ENCODE peak calls at places on chromosome 2, in eight cellular contexts. D, R, S, L, E, N, C and X are unnamed samples.

GRCh38 chr2:109212836-109213563 is 84.0 kb downstream of the SH3RF3 start:
- DNase-seq in S (no peak), N (no peak), L (no peak), R (peak; percentile 44), C (no peak), D (no peak), E (no peak), X (no peak)

GRCh38 chr2:70340921-70341765 is 39.3 kb upstream of the FAM136A start:
- DNase-seq in C (no peak), D (peak; percentile 15), E (no peak), L (no peak), R (no peak), S (no peak), N (peak; percentile 9), X (no peak)

GRCh38 chr2:210072922-210073509 is 70.6 kb downstream of the RPE start:
- DNase-seq in E (no peak), N (no peak), D (peak; percentile 8), R (no peak), L (no peak), C (no peak), S (no peak), X (no peak)

GRCh38 chr2:85019121-85019520 is 48.2 kb downstream of the KCMF1 start:
- DNase-seq in C (no peak), L (no peak), S (no peak), R (no peak), E (no peak), D (no peak), N (no peak), X (no peak)

GRCh38 chr2:22970284-22970975 is 414.5 kb upstream of the KLHL29 start:
- DNase-seq in R (no peak), S (no peak), E (no peak), L (no peak), N (no peak), D (no peak), C (no peak), X (no peak)

GRCh38 chr2:190864375-190864774 is 16.2 kb upstream of the GLS start:
- DNase-seq in C (no peak), S (no peak), N (no peak), E (no peak), R (no peak), L (no peak), D (no peak), X (no peak)

GRCh38 chr2:180742809-180743208 is 237.6 kb upstream of the UBE2E3 start:
- DNase-seq in R (no peak), D (no peak), E (no peak), C (no peak), L (no peak), S (no peak), N (no peak), X (no peak)

GRCh38 chr2:175461839-175462238 is 280.3 kb upstream of the ATP5MC3 start:
- DNase-seq in D (no peak), C (no peak), R (no peak), E (no peak), L (no peak), S (no peak), N (no peak), X (no peak)

GRCh38 chr2:150042844-150043503 is 444.5 kb downstream of the RND3 start:
- DNase-seq in R (no peak), N (no peak), E (no peak), S (no peak), L (no peak), C (no peak), D (no peak), X (no peak)

GRCh38 chr2:156430978-156431358 is 5.2 kb upstream of the GPD2 start:
- DNase-seq in E (no peak), N (no peak), S (no peak), C (no peak), R (no peak), D (no peak), L (no peak), X (no peak)

GRCh38 chr2:71524476-71524875 is 71.1 kb downstream of the DYSF start:
- DNase-seq in L (no peak), E (no peak), S (no peak), N (no peak), D (no peak), R (no peak), C (no peak), X (peak; percentile 31)

GRCh38 chr2:239732666-239733010 is 292.5 kb downstream of the NDUFA10 start:
- DNase-seq in S (no peak), N (no peak), L (peak; percentile 29), E (peak; percentile 6), C (no peak), R (no peak), D (no peak), X (no peak)

GRCh38 chr2:96265840-96266569 is at the start of the genes CIAO1 and TMEM127:
- DNase-seq in N (peak; percentile 98), S (peak; percentile 99), R (peak; percentile 100), C (peak; percentile 94), D (peak; percentile 98), E (peak; percentile 99), L (peak; percentile 98), X (peak; percentile 99)

GRCh38 chr2:96265349-96265839 is 403 bp downstream of the TMEM127 start:
- DNase-seq in R (no peak), D (no peak), E (no peak), S (peak; percentile 36), L (no peak), N (peak; percentile 72), C (peak; percentile 23), X (peak; percentile 52)

GRCh38 chr2:96264656-96265348 is 995 bp downstream of the TMEM127 start:
- DNase-seq in L (no peak), D (no peak), S (no peak), E (peak; percentile 59), C (no peak), N (peak; percentile 36), R (no peak), X (no peak)

GRCh38 chr2:96262306-96262705 is 3.5 kb downstream of the TMEM127 start:
- DNase-seq in C (no peak), D (no peak), S (no peak), N (no peak), L (no peak), R (no peak), E (no peak), X (no peak)

GRCh38 chr2:96264086-96264485 is 1.7 kb downstream of the TMEM127 start:
- DNase-seq in E (no peak), D (no peak), N (no peak), L (no peak), C (no peak), R (no peak), S (no peak), X (no peak)
- H3K4me3 ChIP-seq in E (no peak overlapping the region), D (peak overlapping the region; percentile 97), N (peak overlapping the region; percentile 97), L (peak overlapping the region; percentile 95), C (peak overlapping the region; percentile 9), R (peak overlapping the region; percentile 93), S (peak overlapping the region; percentile 96), X (peak overlapping the region; percentile 70)

GRCh38 chr2:223822818-223823217 is 14.6 kb downstream of the AP1S3 start:
- DNase-seq in L (no peak), S (no peak), C (no peak), D (no peak), R (no peak), N (no peak), E (no peak), X (no peak)

GRCh38 chr2:223824301-223824700 is 13.1 kb downstream of the AP1S3 start:
- DNase-seq in D (no peak), L (no peak), N (no peak), R (no peak), S (no peak), C (no peak), E (no peak), X (no peak)

GRCh38 chr2:223829128-223829527 is 8.3 kb downstream of the AP1S3 start:
- DNase-seq in E (no peak), D (no peak), R (no peak), N (no peak), C (no peak), L (no peak), S (no peak), X (no peak)

GRCh38 chr2:223828314-223828713 is 9.1 kb downstream of the AP1S3 start:
- DNase-seq in D (no peak), E (no peak), R (no peak), C (no peak), S (no peak), L (no peak), N (no peak), X (no peak)

DNA sequence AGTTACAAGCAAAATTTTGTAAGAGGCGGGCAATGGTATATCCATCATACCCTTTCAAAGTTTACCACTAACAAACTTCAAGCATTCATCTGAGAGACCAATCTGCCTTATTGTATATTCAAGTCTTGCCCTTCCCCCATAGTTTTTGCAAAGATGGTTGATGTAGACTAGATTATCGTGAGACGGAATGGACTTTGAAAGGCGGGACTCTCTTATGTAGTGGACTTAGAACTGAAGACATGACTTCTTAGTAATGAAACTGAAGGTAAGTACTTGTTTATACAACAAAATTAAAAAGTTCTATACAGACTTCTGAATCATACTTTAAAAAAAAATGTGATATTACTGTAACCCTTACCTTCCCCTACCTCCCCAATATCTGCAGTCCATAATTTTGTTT is 10.4 kb downstream of the AP1S3 start:
- DNase-seq in L (no peak), C (no peak), R (no peak), E (no peak), N (no peak), D (no peak), S (no peak), X (no peak)
- H3K4me3 ChIP-seq in L (no peak overlapping the region), C (no peak overlapping the region), R (no peak overlapping the region), E (no peak overlapping the region), N (no peak overlapping the region), D (no peak overlapping the region), S (no peak overlapping the region), X (no peak overlapping the region)

GRCh38 chr2:60106836-60107529 is 446.5 kb downstream of the BCL11A start:
- DNase-seq in N (peak; percentile 34), D (peak; percentile 6), S (no peak), R (no peak), E (no peak), C (no peak), L (no peak), X (no peak)

GRCh38 chr2:60105868-60106267 is 447.6 kb downstream of the BCL11A start:
- DNase-seq in C (no peak), D (no peak), L (no peak), R (no peak), S (no peak), E (no peak), N (no peak), X (no peak)

GRCh38 chr2:60104514-60105501 is 448.6 kb downstream of the BCL11A start:
- DNase-seq in D (no peak), N (no peak), L (no peak), R (no peak), C (no peak), S (no peak), E (no peak), X (no peak)

DNA sequence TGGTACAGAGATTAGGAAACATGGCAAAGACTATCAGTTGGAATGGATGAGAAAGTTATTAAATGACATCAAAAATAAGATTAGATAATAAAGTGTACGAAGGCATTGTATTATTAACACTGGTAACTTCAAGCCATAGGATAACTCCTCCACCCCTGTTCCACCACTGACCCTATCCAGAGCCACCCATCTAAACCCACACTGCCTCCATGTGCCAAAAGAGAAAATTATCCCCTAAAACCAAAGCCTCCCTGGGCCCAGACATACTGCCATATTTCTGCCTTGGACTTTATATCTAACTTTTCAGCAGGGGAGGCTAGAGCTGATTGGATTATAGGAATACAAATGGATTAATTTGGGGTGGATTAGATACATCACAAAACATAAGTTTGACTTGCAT is 443.7 kb downstream of the BCL11A start:
- DNase-seq in N (no peak), S (no peak), D (no peak), L (no peak), E (no peak), R (no peak), C (no peak), X (no peak)
- H3K4me3 ChIP-seq in N (no peak overlapping the region), S (no peak overlapping the region), D (no peak overlapping the region), L (no peak overlapping the region), E (no peak overlapping the region), R (no peak overlapping the region), C (no peak overlapping the region), X (no peak overlapping the region)

GRCh38 chr2:64615844-64616536 is 37.7 kb downstream of the SERTAD2 start:
- DNase-seq in L (no peak), D (no peak), E (no peak), S (peak; percentile 2), R (no peak), N (no peak), C (no peak), X (no peak)
- H3K4me3 ChIP-seq in L (no peak overlapping the region), D (no peak overlapping the region), E (no peak overlapping the region), S (no peak overlapping the region), R (no peak overlapping the region), N (no peak overlapping the region), C (no peak overlapping the region), X (no peak overlapping the region)